ENCODE peak calls at places on chromosomes 16 and 17, in ten cellular contexts. V, M, H, U, Y, R, N, P, F and Q are unnamed samples.

GRCh38 chr16:11586856-11587642 is at the start of gene LITAF:
- DNase-seq in V (peak), M (no peak), H (peak), U (peak), Y (peak), R (no peak), N (no peak), P (no peak), F (peak), Q (peak)

GRCh38 chr16:30186782-30187555 is 3.6 kb downstream of the CORO1A start:
- DNase-seq in V (peak), M (peak), H (peak), U (no peak), Y (peak), R (no peak), N (peak), P (peak), F (peak), Q (peak)

GRCh38 chr16:12498077-12498476 is 305.6 kb downstream of the CPPED1 start:
- DNase-seq in V (no peak), M (no peak), H (no peak), U (no peak), Y (no peak), R (no peak), N (peak), P (no peak), F (no peak), Q (no peak)

GRCh38 chr17:57867126-57867525 is 17.3 kb upstream of the MRPS23 start:
- DNase-seq in V (no peak), M (no peak), H (no peak), U (no peak), Y (no peak), R (no peak), N (no peak), P (no peak), F (no peak), Q (no peak)

GRCh38 chr17:5563451-5563850 is 20.9 kb downstream of the NLRP1 start:
- DNase-seq in V (no peak), M (no peak), H (no peak), U (no peak), Y (no peak), R (no peak), N (peak), P (no peak), F (no peak), Q (no peak)

GRCh38 chr16:53817117-53817516 is 113.2 kb downstream of the FTO start:
- DNase-seq in V (no peak), M (no peak), H (no peak), U (no peak), Y (no peak), R (peak), N (peak), P (no peak), F (no peak), Q (no peak)

GRCh38 chr17:37820313-37821024 is 75.6 kb upstream of the HNF1B start:
- DNase-seq in V (no peak), M (no peak), H (peak), U (no peak), Y (peak), R (no peak), N (no peak), P (no peak), F (no peak), Q (no peak)

GRCh38 chr17:57859601-57860413 is 10.0 kb upstream of the MRPS23 start:
- DNase-seq in V (no peak), M (no peak), H (no peak), U (no peak), Y (no peak), R (no peak), N (no peak), P (no peak), F (no peak), Q (no peak)

GRCh38 chr16:85316321-85316919 is 204.1 kb upstream of the CIBAR2 start:
- DNase-seq in V (peak), M (peak), H (peak), U (peak), Y (peak), R (no peak), N (peak), P (peak), F (peak), Q (no peak)

GRCh38 chr17:79491006-79491405 is 119.8 kb downstream of the RBFOX3 start:
- DNase-seq in V (no peak), M (no peak), H (no peak), U (no peak), Y (no peak), R (no peak), N (no peak), P (no peak), F (no peak), Q (no peak)

GRCh38 chr17:58247511-58248363 is 9.4 kb downstream of the LPO start:
- DNase-seq in V (no peak), M (no peak), H (no peak), U (no peak), Y (no peak), R (no peak), N (no peak), P (peak), F (no peak), Q (no peak)

GRCh38 chr16:78005881-78006280 is 16.5 kb upstream of the CLEC3A start:
- DNase-seq in V (no peak), M (peak), H (peak), U (no peak), Y (peak), R (no peak), N (peak), P (peak), F (peak), Q (no peak)

GRCh38 chr16:28822520-28823290 is at the start of gene ATXN2L:
- DNase-seq in V (peak), M (peak), H (peak), U (peak), Y (peak), R (peak), N (peak), P (peak), F (peak), Q (peak)

GRCh38 chr17:81991684-81992513 is 14.5 kb downstream of the ASPSCR1 start:
- DNase-seq in V (no peak), M (peak), H (no peak), U (peak), Y (no peak), R (no peak), N (peak), P (no peak), F (peak), Q (peak)

GRCh38 chr17:81401727-81402529 is 6.7 kb downstream of the BAHCC1 start:
- DNase-seq in V (no peak), M (peak), H (no peak), U (no peak), Y (no peak), R (no peak), N (peak), P (peak), F (peak), Q (no peak)

GRCh38 chr16:66512589-66513404 is 37.1 kb downstream of the TK2 start:
- DNase-seq in V (no peak), M (no peak), H (no peak), U (peak), Y (no peak), R (no peak), N (peak), P (no peak), F (peak), Q (no peak)

GRCh38 chr17:1762233-1762905 is 509 bp downstream of the SERPINF1 start:
- DNase-seq in V (no peak), M (peak), H (no peak), U (peak), Y (no peak), R (no peak), N (no peak), P (peak), F (no peak), Q (no peak)

GRCh38 chr17:50256826-50257573 is 17.3 kb upstream of the TMEM92 start:
- DNase-seq in V (no peak), M (no peak), H (peak), U (no peak), Y (no peak), R (no peak), N (no peak), P (no peak), F (no peak), Q (no peak)

GRCh38 chr16:83847371-83848225 is 39.8 kb downstream of the HSBP1 start:
- DNase-seq in V (no peak), M (no peak), H (peak), U (no peak), Y (no peak), R (no peak), N (peak), P (peak), F (no peak), Q (no peak)

GRCh38 chr17:975321-975982 is 4.1 kb downstream of the NXN start:
- DNase-seq in V (no peak), M (no peak), H (no peak), U (no peak), Y (no peak), R (no peak), N (no peak), P (no peak), F (no peak), Q (no peak)

GRCh38 chr16:81611721-81612120 is 167.1 kb downstream of the CMIP start:
- DNase-seq in V (no peak), M (no peak), H (no peak), U (no peak), Y (no peak), R (no peak), N (no peak), P (no peak), F (no peak), Q (no peak)

GRCh38 chr17:54969658-54970572 is 1.4 kb downstream of the STXBP4 start:
- DNase-seq in V (no peak), M (peak), H (no peak), U (no peak), Y (no peak), R (no peak), N (no peak), P (peak), F (no peak), Q (no peak)

GRCh38 chr16:4515611-4516233 is 22.9 kb downstream of the CDIP1 start:
- DNase-seq in V (no peak), M (no peak), H (peak), U (no peak), Y (peak), R (no peak), N (peak), P (peak), F (no peak), Q (no peak)

GRCh38 chr17:50944902-50945720 is 79.0 kb upstream of the TOB1 start:
- DNase-seq in V (no peak), M (no peak), H (no peak), U (no peak), Y (no peak), R (no peak), N (no peak), P (no peak), F (no peak), Q (no peak)

GRCh38 chr16:50721549-50722409 is 20.1 kb upstream of the CYLD start:
- DNase-seq in V (no peak), M (no peak), H (no peak), U (no peak), Y (no peak), R (no peak), N (no peak), P (no peak), F (no peak), Q (no peak)

GRCh38 chr17:75843577-75844529 is at the start of gene UNC13D:
- DNase-seq in V (peak), M (peak), H (peak), U (peak), Y (no peak), R (no peak), N (no peak), P (peak), F (peak), Q (no peak)

GRCh38 chr17:13230908-13231307 is 213.1 kb upstream of the ELAC2 start:
- DNase-seq in V (no peak), M (peak), H (no peak), U (no peak), Y (no peak), R (no peak), N (no peak), P (no peak), F (no peak), Q (no peak)

GRCh38 chr17:72677714-72678390 is 414.6 kb downstream of the SLC39A11 start:
- DNase-seq in V (no peak), M (no peak), H (no peak), U (no peak), Y (no peak), R (no peak), N (no peak), P (no peak), F (no peak), Q (no peak)

GRCh38 chr16:12144355-12144754 is 167.8 kb downstream of the SNX29 start:
- DNase-seq in V (no peak), M (no peak), H (no peak), U (no peak), Y (no peak), R (no peak), N (no peak), P (no peak), F (no peak), Q (no peak)

GRCh38 chr17:63381101-63381729 is 64.9 kb downstream of the CYB561 start:
- DNase-seq in V (no peak), M (no peak), H (no peak), U (no peak), Y (no peak), R (no peak), N (no peak), P (peak), F (no peak), Q (no peak)

GRCh38 chr17:29977836-29978235 is 36.4 kb downstream of the EFCAB5 start:
- DNase-seq in V (no peak), M (no peak), H (no peak), U (no peak), Y (no peak), R (no peak), N (no peak), P (no peak), F (no peak), Q (no peak)